ENCODE peak calls at places on chromosomes 2 and 18, in four cellular contexts. L is heart right ventricle, N is AG10803, J is dorsolateral prefrontal cortex. F is an unnamed sample.

GRCh38 chr2:158926478-158926948 is 41.9 kb upstream of the TANC1 start:
- DNase-seq in J (no peak), L (no peak), N (peak; percentile 48), F (no peak)

GRCh38 chr18:11114653-11115052 is 34.7 kb downstream of the PIEZO2 start:
- DNase-seq in J (no peak), L (no peak), N (no peak), F (no peak)

GRCh38 chr2:18500333-18500732 is 60.1 kb downstream of the RDH14 start:
- DNase-seq in J (no peak), N (peak; percentile 70), L (no peak), F (no peak)

GRCh38 chr2:180656455-180656847 is 324.0 kb upstream of the UBE2E3 start:
- DNase-seq in L (no peak), N (peak; percentile 59), J (no peak), F (no peak)

GRCh38 chr18:48333563-48333962 is 75.6 kb downstream of the ZBTB7C start:
- DNase-seq in L (no peak), J (no peak), N (no peak), F (no peak)

GRCh38 chr2:134271758-134272157 is 17.9 kb downstream of the MGAT5 start:
- DNase-seq in L (no peak), J (no peak), N (no peak), F (no peak)

GRCh38 chr2:5183031-5183430 is 509.2 kb upstream of the SOX11 start:
- DNase-seq in J (no peak), L (no peak), N (no peak), F (no peak)

GRCh38 chr2:18719978-18720775 is 130.8 kb upstream of the NT5C1B start:
- DNase-seq in L (no peak), N (peak; percentile 61), J (no peak), F (no peak)

GRCh38 chr18:8863427-8863826 is 158.1 kb downstream of the MTCL1 start:
- DNase-seq in N (no peak), L (no peak), J (no peak), F (no peak)

GRCh38 chr2:191020221-191020741 is 6.3 kb upstream of the STAT1 start:
- DNase-seq in N (peak; percentile 96), J (peak; percentile 84), L (peak; percentile 93), F (peak; percentile 88)

GRCh38 chr2:197310940-197311485 is 433 bp upstream of the ANKRD44 start:
- DNase-seq in J (no peak), L (no peak), N (no peak), F (no peak)

GRCh38 chr2:42084231-42084671 is 36.4 kb downstream of the PKDCC start:
- DNase-seq in J (no peak), N (peak; percentile 77), L (no peak), F (no peak)

GRCh38 chr2:227703280-227703732 is 14.5 kb downstream of the SLC19A3 start:
- DNase-seq in N (peak; percentile 32), J (no peak), L (no peak), F (no peak)

GRCh38 chr2:12501469-12502147 is 215.1 kb upstream of the TRIB2 start:
- DNase-seq in J (no peak), N (no peak), L (peak; percentile 79), F (no peak)

GRCh38 chr18:78925557-78926242 is 53.9 kb upstream of the SALL3 start:
- DNase-seq in L (no peak), N (no peak), J (no peak), F (no peak)

DNA sequence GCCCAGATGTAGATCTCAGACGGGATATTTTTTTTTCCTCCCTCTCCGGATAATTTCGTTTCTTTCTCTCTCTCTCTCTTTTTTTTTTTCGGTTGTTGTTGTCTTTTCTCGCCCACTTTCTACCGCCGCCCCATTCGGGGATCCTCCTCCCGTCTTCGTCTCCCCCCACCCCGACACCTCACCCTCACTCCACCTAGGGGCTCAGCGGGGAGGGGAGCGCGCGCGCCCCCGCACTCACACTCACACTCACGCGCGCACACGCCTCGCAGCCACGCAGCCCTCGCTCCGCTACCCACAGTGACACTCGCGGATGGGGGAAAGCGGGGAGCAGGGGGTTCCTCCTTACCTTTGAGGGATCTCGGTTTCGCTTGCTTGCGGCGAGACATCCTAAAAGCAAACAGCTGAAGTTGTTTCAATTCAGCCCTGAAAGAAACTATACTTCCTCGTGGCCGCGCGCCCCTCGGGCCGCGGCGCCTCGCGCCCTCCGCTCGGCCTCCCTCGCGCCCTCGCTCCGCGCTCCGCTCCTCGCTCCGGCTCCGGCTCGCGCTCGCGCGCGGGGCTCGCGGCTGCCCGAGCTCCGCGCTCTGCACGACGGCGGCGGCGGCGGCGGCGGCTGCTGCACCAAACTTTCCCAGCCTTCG is 1.3 kb downstream of the ZNF521 start:
- DNase-seq in J (peak; percentile 41), N (peak; percentile 60), L (peak; percentile 43), F (peak; percentile 40)
- TF ChIP-seq CTCF in J (no peak), N (no peak), L (no peak), F (no peak)

DNA sequence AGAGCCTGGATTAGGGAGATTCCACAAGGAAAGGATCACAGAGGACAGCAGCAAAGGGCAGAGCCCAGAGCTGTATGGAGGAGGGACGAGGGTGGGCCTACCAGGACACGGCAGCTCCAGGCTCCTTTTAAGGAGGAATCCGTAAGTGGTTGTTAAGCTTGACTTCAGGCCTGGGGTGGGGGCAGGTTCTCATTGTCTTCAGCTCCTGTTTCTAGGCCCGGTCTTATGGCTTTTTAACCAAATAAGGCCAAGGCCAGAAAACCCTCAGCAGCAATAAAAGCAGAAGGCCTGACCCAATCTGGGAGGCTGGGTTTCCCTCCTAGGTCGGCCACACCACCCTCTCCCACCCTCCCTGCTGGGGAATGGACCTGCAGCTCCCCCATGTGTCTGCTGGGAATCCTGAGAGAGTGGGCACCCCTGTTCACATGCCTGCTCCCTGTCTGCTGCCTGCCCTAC is 111.2 kb downstream of the PLB1 start:
- DNase-seq in N (no peak), J (no peak), L (no peak), F (no peak)
- TF ChIP-seq CTCF in N (peak; percentile 10), J (no peak), L (peak; percentile 25), F (no peak)

GRCh38 chr2:166179201-166179600 is 51.4 kb upstream of the SCN1A start:
- DNase-seq in N (peak; percentile 33), L (no peak), J (no peak), F (no peak)
- TF ChIP-seq CTCF in N (peak; percentile 42), L (no peak), J (peak; percentile 19), F (no peak)

GRCh38 chr2:183427558-183427957 is 303.3 kb downstream of the NUP35 start:
- DNase-seq in J (no peak), N (no peak), L (no peak), F (no peak)
- TF ChIP-seq CTCF in J (no peak), N (no peak), L (no peak), F (no peak)

F was measured in neural crest cell.